ENCODE peak calls at places on chromosome 20, in six cellular contexts. X is memory B cell; P is upper lobe of left lung; V is epithelial cell of prostate; R is myocyte; K is stimulated activated CD8-positive, alpha-beta memory T cell treated with anti-CD3 and anti-CD28 coated beads, Interleukin-7, amount 100 ng/mL, for 1 hour. E is an unnamed sample.

GRCh38 chr20:31677553-31678260 is 40.0 kb downstream of the COX4I2 start:
- DNase-seq in P (no peak), R (no peak), K (no peak), X (no peak), V (no peak), E (no peak)

GRCh38 chr20:43409041-43409913 is 48.4 kb upstream of the SRSF6 start:
- DNase-seq in K (no peak), P (no peak), X (no peak), R (peak), V (no peak), E (peak)

GRCh38 chr20:35742741-35743523 is 872 bp upstream of the RBM39 start:
- DNase-seq in P (no peak), R (peak), K (no peak), X (no peak), V (no peak), E (no peak)

GRCh38 chr20:53734006-53734688 is 140.5 kb upstream of the ZNF217 start:
- DNase-seq in P (no peak), K (no peak), X (no peak), V (no peak), R (no peak), E (peak)

GRCh38 chr20:46357030-46357514 is 48.8 kb upstream of the CDH22 start:
- DNase-seq in R (peak), V (no peak), X (no peak), K (no peak), P (peak), E (no peak)

GRCh38 chr20:60653111-60653845 is 598.8 kb upstream of the CDH4 start:
- DNase-seq in R (no peak), P (no peak), X (no peak), V (no peak), K (no peak), E (no peak)

GRCh38 chr20:17635846-17636245 is 46.2 kb downstream of the RRBP1 start:
- DNase-seq in K (no peak), R (no peak), X (no peak), P (peak), V (no peak), E (no peak)

GRCh38 chr20:57990396-57990987 is 238.0 kb downstream of the ANKRD60 start:
- DNase-seq in R (no peak), K (no peak), V (no peak), P (no peak), X (no peak), E (peak)

GRCh38 chr20:38842558-38842981 is 37.1 kb downstream of the PPP1R16B start:
- DNase-seq in R (no peak), K (no peak), V (no peak), X (no peak), P (no peak), E (no peak)

GRCh38 chr20:37445041-37445440 is 76.0 kb upstream of the NNAT start:
- DNase-seq in P (no peak), K (no peak), R (no peak), V (no peak), X (no peak), E (no peak)

GRCh38 chr20:62063601-62063980 is 2.1 kb downstream of the TAF4 start:
- DNase-seq in R (no peak), K (no peak), X (no peak), P (peak), V (no peak), E (no peak)

GRCh38 chr20:20412750-20413149 is 44.8 kb downstream of the INSM1 start:
- DNase-seq in X (no peak), P (no peak), K (no peak), R (no peak), V (no peak), E (no peak)

GRCh38 chr20:51156041-51156795 is 133.3 kb upstream of the KCNG1 start:
- DNase-seq in X (no peak), V (no peak), R (no peak), K (no peak), P (no peak), E (no peak)

GRCh38 chr20:4684837-4685413 is 36.8 kb upstream of the PRND start:
- DNase-seq in X (no peak), K (no peak), V (peak), R (no peak), P (no peak), E (peak)

GRCh38 chr20:17171750-17172149 is 55.1 kb upstream of the PCSK2 start:
- DNase-seq in V (no peak), K (no peak), R (no peak), P (no peak), X (no peak), E (no peak)

GRCh38 chr20:63265891-63266515 is 6.6 kb upstream of the ARFGAP1 start:
- DNase-seq in P (no peak), X (no peak), V (no peak), K (no peak), R (peak), E (no peak)

E was measured in MG63.